ENCODE peak calls at places on chromosome 7, in eight cellular contexts. F is KBM-7; X is SHP77 treated with DMSO at 0.1 percent for 48 hours; O is activated T-cell treated with anti-CD3 and anti-CD28 coated beads, Interleukin-2, amount 50 U/mL, for 1 hour; L is Panc1; M is COR-L47; Q is fibroblast of pulmonary artery; S is NCI-H187. B is an unnamed sample.

GRCh38 chr7:122762071-122762470 is 59.3 kb upstream of the RNF148 start:
- DNase-seq in F (no peak), X (no peak), O (no peak), L (no peak), M (no peak), Q (peak), S (no peak), B (no peak)

GRCh38 chr7:98110249-98111022 is 3.8 kb downstream of the LMTK2 start:
- DNase-seq in F (no peak), X (no peak), O (no peak), L (no peak), M (no peak), Q (peak), S (no peak), B (no peak)

GRCh38 chr7:27921081-27921836 is 181.3 kb downstream of the TAX1BP1 start:
- DNase-seq in F (peak), X (peak), O (no peak), L (peak), M (peak), Q (peak), S (peak), B (peak)

GRCh38 chr7:24956021-24956420 is 24.0 kb downstream of the OSBPL3 start:
- DNase-seq in F (no peak), X (no peak), O (no peak), L (no peak), M (no peak), Q (no peak), S (no peak), B (no peak)

GRCh38 chr7:16564909-16565426 is 38.3 kb downstream of the LRRC72 start:
- DNase-seq in F (peak), X (peak), O (no peak), L (peak), M (peak), Q (peak), S (no peak), B (no peak)

GRCh38 chr7:157000741-157001653 is 9.5 kb downstream of the MNX1 start:
- DNase-seq in F (peak), X (no peak), O (no peak), L (no peak), M (no peak), Q (no peak), S (no peak), B (no peak)

GRCh38 chr7:105454058-105454739 is 65.5 kb upstream of the SRPK2 start:
- DNase-seq in F (no peak), X (no peak), O (no peak), L (no peak), M (no peak), Q (peak), S (no peak), B (no peak)

GRCh38 chr7:71868797-71869196 is 543.3 kb downstream of the CALN1 start:
- DNase-seq in F (peak), X (no peak), O (no peak), L (peak), M (no peak), Q (no peak), S (no peak), B (no peak)

GRCh38 chr7:131076032-131076431 is 251.6 kb upstream of the MKLN1 start:
- DNase-seq in F (no peak), X (no peak), O (no peak), L (no peak), M (no peak), Q (peak), S (no peak), B (no peak)

GRCh38 chr7:158861004-158861787 is 4.8 kb downstream of the DYNC2I1 start:
- DNase-seq in F (no peak), X (no peak), O (no peak), L (no peak), M (no peak), Q (no peak), S (no peak), B (no peak)

GRCh38 chr7:156445997-156446761 is 194.4 kb upstream of the RNF32 start:
- DNase-seq in F (no peak), X (no peak), O (no peak), L (no peak), M (no peak), Q (no peak), S (no peak), B (no peak)

GRCh38 chr7:42099837-42100508 is 137.0 kb downstream of the GLI3 start:
- DNase-seq in F (no peak), X (no peak), O (no peak), L (no peak), M (no peak), Q (no peak), S (no peak), B (no peak)

GRCh38 chr7:136528329-136528728 is 340.1 kb upstream of the CHRM2 start:
- DNase-seq in F (no peak), X (no peak), O (no peak), L (no peak), M (no peak), Q (peak), S (no peak), B (no peak)

GRCh38 chr7:21030237-21030636 is 243.6 kb upstream of the SP8 start:
- DNase-seq in F (no peak), X (no peak), O (no peak), L (no peak), M (no peak), Q (no peak), S (no peak), B (no peak)

GRCh38 chr7:132966731-132967130 is 115.2 kb downstream of the CHCHD3 start:
- DNase-seq in F (no peak), X (no peak), O (no peak), L (no peak), M (no peak), Q (no peak), S (no peak), B (no peak)

GRCh38 chr7:25820432-25821040 is 331.5 kb upstream of the NFE2L3 start:
- DNase-seq in F (no peak), X (peak), O (no peak), L (no peak), M (no peak), Q (no peak), S (peak), B (no peak)

GRCh38 chr7:29606287-29606721 is 42.7 kb downstream of the PRR15 start:
- DNase-seq in F (no peak), X (no peak), O (no peak), L (peak), M (no peak), Q (peak), S (no peak), B (no peak)

GRCh38 chr7:67493386-67493785 is 496.8 kb downstream of the TYW1 start:
- DNase-seq in F (no peak), X (no peak), O (no peak), L (no peak), M (no peak), Q (no peak), S (no peak), B (no peak)

GRCh38 chr7:6153646-6154541 is 118.5 kb downstream of the CYTH3 start:
- DNase-seq in F (no peak), X (no peak), O (no peak), L (no peak), M (no peak), Q (no peak), S (no peak), B (no peak)

GRCh38 chr7:28509256-28510021 is 97.1 kb downstream of the CREB5 start:
- DNase-seq in F (no peak), X (no peak), O (no peak), L (no peak), M (no peak), Q (peak), S (no peak), B (no peak)

GRCh38 chr7:40571796-40572195 is 437.0 kb downstream of the SUGCT start:
- DNase-seq in F (no peak), X (no peak), O (no peak), L (no peak), M (no peak), Q (peak), S (no peak), B (no peak)

GRCh38 chr7:102841290-102841689 is 71.5 kb upstream of the LRRC17 start:
- DNase-seq in F (no peak), X (no peak), O (no peak), L (no peak), M (no peak), Q (peak), S (no peak), B (no peak)

GRCh38 chr7:54985405-54986360 is 33.1 kb upstream of the EGFR start:
- DNase-seq in F (no peak), X (no peak), O (no peak), L (peak), M (no peak), Q (peak), S (no peak), B (no peak)

GRCh38 chr7:22109761-22110160 is 164.1 kb upstream of the CDCA7L start:
- DNase-seq in F (peak), X (no peak), O (no peak), L (no peak), M (no peak), Q (peak), S (no peak), B (no peak)

GRCh38 chr7:94031865-94032264 is 27.7 kb upstream of the BET1 start:
- DNase-seq in F (no peak), X (no peak), O (no peak), L (no peak), M (no peak), Q (no peak), S (no peak), B (no peak)

GRCh38 chr7:128034830-128035229 is 3.6 kb upstream of the LRRC4 start:
- DNase-seq in F (no peak), X (no peak), O (no peak), L (no peak), M (no peak), Q (no peak), S (no peak), B (no peak)

GRCh38 chr7:106313456-106313891 is 28.7 kb upstream of the NAMPT start:
- DNase-seq in F (no peak), X (no peak), O (no peak), L (peak), M (no peak), Q (peak), S (no peak), B (peak)

GRCh38 chr7:134290286-134290685 is 26.4 kb downstream of the SLC35B4 start:
- DNase-seq in F (no peak), X (no peak), O (no peak), L (no peak), M (no peak), Q (peak), S (no peak), B (no peak)

GRCh38 chr7:43302211-43302711 is 189.8 kb downstream of the HECW1 start:
- DNase-seq in F (no peak), X (peak), O (no peak), L (no peak), M (no peak), Q (peak), S (no peak), B (no peak)

GRCh38 chr7:97269741-97270140 is 152.2 kb downstream of the SDHAF3 start:
- DNase-seq in F (no peak), X (no peak), O (no peak), L (no peak), M (no peak), Q (peak), S (no peak), B (no peak)

GRCh38 chr7:81725003-81725402 is 44.8 kb downstream of the HGF start:
- DNase-seq in F (no peak), X (no peak), O (no peak), L (no peak), M (no peak), Q (peak), S (no peak), B (no peak)

GRCh38 chr7:7972128-7972527 is 3.5 kb downstream of the GLCCI1 start:
- DNase-seq in F (peak), X (no peak), O (no peak), L (no peak), M (no peak), Q (no peak), S (no peak), B (no peak)

GRCh38 chr7:18087687-18088078 is 60.0 kb upstream of the PRPS1L1 start:
- DNase-seq in F (no peak), X (no peak), O (no peak), L (no peak), M (peak), Q (no peak), S (no peak), B (no peak)

GRCh38 chr7:47720141-47720906 is 138.4 kb upstream of the TNS3 start:
- DNase-seq in F (no peak), X (no peak), O (no peak), L (no peak), M (no peak), Q (peak), S (no peak), B (no peak)

GRCh38 chr7:41640487-41640886 is 62.4 kb downstream of the INHBA start:
- DNase-seq in F (no peak), X (no peak), O (no peak), L (no peak), M (no peak), Q (no peak), S (no peak), B (no peak)

GRCh38 chr7:28298870-28299484 is 113.3 kb upstream of the CREB5 start:
- DNase-seq in F (peak), X (peak), O (no peak), L (peak), M (peak), Q (peak), S (peak), B (peak)

GRCh38 chr7:106095634-106096033 is 16.5 kb downstream of the SYPL1 start:
- DNase-seq in F (no peak), X (no peak), O (no peak), L (no peak), M (no peak), Q (no peak), S (no peak), B (no peak)

GRCh38 chr7:92133133-92133736 is 1.0 kb downstream of the CYP51A1 start:
- DNase-seq in F (no peak), X (no peak), O (no peak), L (peak), M (no peak), Q (no peak), S (no peak), B (no peak)

GRCh38 chr7:2738110-2738509 is 50.1 kb downstream of the AMZ1 start:
- DNase-seq in F (no peak), X (no peak), O (no peak), L (no peak), M (no peak), Q (peak), S (no peak), B (no peak)